ENCODE peak calls at places on chromosomes 3 and 15, in nine cellular contexts. F, Q, P, Z, A, N, U, K and R are unnamed samples.

GRCh38 chr3:185717121-185717520 is 107.7 kb downstream of the IGF2BP2 start:
- DNase-seq in F (no peak), Z (no peak), N (no peak), A (peak), K (peak), U (peak), Q (no peak), P (no peak), R (no peak)

GRCh38 chr3:61612211-61612995 is 51.0 kb downstream of the PTPRG start:
- DNase-seq in U (no peak), P (no peak), Z (no peak), K (no peak), N (no peak), Q (no peak), F (no peak), A (no peak), R (no peak)

GRCh38 chr3:73768594-73769308 is 144.0 kb upstream of the PDZRN3 start:
- DNase-seq in K (no peak), Q (no peak), Z (no peak), N (no peak), P (no peak), F (no peak), A (no peak), U (no peak), R (no peak)

GRCh38 chr15:51758645-51759044 is 7.2 kb downstream of the TMOD2 start:
- DNase-seq in P (no peak), Q (no peak), N (no peak), A (peak), U (no peak), Z (no peak), F (peak), K (peak), R (no peak)

GRCh38 chr15:64246364-64247189 is 83.8 kb upstream of the PPIB start:
- DNase-seq in U (peak), N (no peak), K (peak), F (no peak), Z (no peak), P (peak), A (peak), Q (no peak), R (no peak)

GRCh38 chr15:66080791-66081475 is 172.6 kb downstream of the MEGF11 start:
- DNase-seq in Q (no peak), F (peak), K (peak), P (peak), U (no peak), N (no peak), A (peak), Z (peak), R (no peak)

GRCh38 chr3:141949972-141950371 is 73.5 kb downstream of the ATP1B3 start:
- DNase-seq in F (no peak), N (no peak), P (no peak), Z (peak), U (no peak), K (no peak), Q (no peak), A (no peak), R (no peak)

GRCh38 chr3:176623751-176624150 is 573.5 kb downstream of the TBL1XR1 start:
- DNase-seq in F (no peak), U (no peak), P (no peak), N (no peak), Q (no peak), K (no peak), Z (no peak), A (no peak), R (no peak)

GRCh38 chr15:72935521-72935920 is 116.7 kb upstream of the NEO1 start:
- DNase-seq in Q (no peak), K (no peak), A (no peak), N (no peak), Z (no peak), F (no peak), P (no peak), U (no peak), R (no peak)

GRCh38 chr15:33292718-33293307 is 18.0 kb upstream of the RYR3 start:
- DNase-seq in U (peak), K (peak), Z (no peak), Q (peak), F (peak), P (peak), A (no peak), N (no peak), R (no peak)

GRCh38 chr3:37347941-37348340 is 173.6 kb upstream of the LRRFIP2 start:
- DNase-seq in P (no peak), U (no peak), Q (no peak), K (no peak), A (no peak), N (no peak), Z (no peak), F (no peak), R (no peak)

GRCh38 chr3:16570113-16570512 is 35.1 kb downstream of the DAZL start:
- DNase-seq in A (no peak), Z (no peak), P (no peak), K (no peak), U (no peak), F (no peak), N (no peak), Q (no peak), R (no peak)

GRCh38 chr3:158909870-158910269 is 108.0 kb downstream of the MFSD1 start:
- DNase-seq in K (peak), Q (no peak), P (no peak), N (no peak), U (no peak), Z (no peak), A (peak), F (no peak), R (no peak)

GRCh38 chr3:72797773-72798543 is 50.3 kb downstream of the SHQ1 start:
- DNase-seq in A (no peak), U (peak), K (no peak), P (no peak), N (no peak), F (peak), Z (no peak), Q (no peak), R (no peak)

GRCh38 chr3:42697326-42698051 is 5.1 kb downstream of the HHATL start:
- DNase-seq in K (no peak), F (no peak), Z (peak), U (no peak), N (no peak), P (peak), Q (no peak), A (no peak), R (no peak)

GRCh38 chr3:143934791-143935190 is 36.8 kb upstream of the DIPK2A start:
- DNase-seq in K (no peak), F (no peak), N (no peak), Z (no peak), P (no peak), U (no peak), Q (no peak), A (no peak), R (no peak)

GRCh38 chr3:171753025-171753472 is 57.2 kb downstream of the PLD1 start:
- DNase-seq in Q (no peak), N (no peak), P (no peak), Z (no peak), A (no peak), U (no peak), F (peak), K (no peak), R (no peak)

GRCh38 chr3:176789281-176789705 is 408.0 kb downstream of the TBL1XR1 start:
- DNase-seq in K (peak), Q (no peak), P (no peak), U (no peak), N (no peak), Z (no peak), A (no peak), F (no peak), R (no peak)

GRCh38 chr3:100480111-100480510 is 12.3 kb upstream of the TMEM45A start:
- DNase-seq in F (no peak), Q (no peak), U (no peak), K (no peak), Z (no peak), N (no peak), P (no peak), A (no peak), R (no peak)

GRCh38 chr3:157573281-157573680 is 70.1 kb upstream of the VEPH1 start:
- DNase-seq in U (no peak), N (no peak), K (no peak), A (peak), Z (no peak), Q (no peak), F (no peak), P (no peak), R (no peak)

GRCh38 chr15:34337557-34338306 is at the start of gene SLC12A6:
- DNase-seq in K (peak), Z (peak), N (peak), A (peak), F (peak), U (peak), Q (peak), P (peak), R (peak)

GRCh38 chr3:120145498-120146285 is 51.4 kb upstream of the GSK3B start:
- DNase-seq in K (peak), U (peak), A (peak), P (no peak), F (no peak), Q (no peak), N (no peak), Z (no peak), R (no peak)

GRCh38 chr3:30263238-30263920 is 343.0 kb upstream of the TGFBR2 start:
- DNase-seq in K (no peak), Z (no peak), N (no peak), Q (no peak), A (no peak), F (no peak), P (no peak), U (no peak), R (peak)